ENCODE peak calls at places on chromosomes 5 and 9, in nine cellular contexts. D is fibroblast of lung, P is PC-9, B is H1, K is endothelial cell of umbilical vein, V is astrocyte, L is H9, W is OCI-LY7, R is PC-3. X is an unnamed sample.
A peak's percentile ranks its signal among the peaks of the same experiment; 100 is the strongest.

GRCh38 chr5:23112237-23112636 is 259.1 kb upstream of the CDH12 start:
- DNase-seq in D (no peak), P (no peak), B (no peak), K (no peak), V (no peak), L (no peak), W (no peak), R (no peak), X (no peak)

GRCh38 chr9:38039907-38040682 is 28.9 kb downstream of the SHB start:
- DNase-seq in D (no peak), P (no peak), B (no peak), K (no peak), V (no peak), L (no peak), W (no peak), R (no peak), X (no peak)

GRCh38 chr5:23763170-23763569 is 255.8 kb downstream of the PRDM9 start:
- DNase-seq in D (no peak), P (no peak), B (no peak), K (no peak), V (no peak), L (no peak), W (no peak), R (no peak), X (no peak)

GRCh38 chr5:54756796-54757402 is 228.5 kb downstream of the ESM1 start:
- DNase-seq in D (no peak), P (no peak), B (peak; percentile 8), K (no peak), V (peak; percentile 38), L (no peak), W (no peak), R (no peak), X (no peak)

GRCh38 chr5:116738270-116738947 is 163.8 kb upstream of the SEMA6A start:
- DNase-seq in D (no peak), P (no peak), B (no peak), K (no peak), V (no peak), L (peak; percentile 38), W (no peak), R (no peak), X (peak; percentile 63)

GRCh38 chr9:36018755-36019720 is 17.7 kb upstream of the RECK start:
- DNase-seq in D (peak; percentile 64), P (no peak), B (no peak), K (no peak), V (peak; percentile 87), L (no peak), W (no peak), R (no peak), X (no peak)

GRCh38 chr9:32783168-32783891 is at the start of gene TMEM215:
- DNase-seq in D (no peak), P (no peak), B (peak; percentile 85), K (no peak), V (no peak), L (peak; percentile 78), W (no peak), R (no peak), X (peak; percentile 88)

GRCh38 chr5:50922942-50923767 is 256.7 kb downstream of the PARP8 start:
- DNase-seq in D (no peak), P (no peak), B (no peak), K (peak; percentile 6), V (no peak), L (no peak), W (no peak), R (no peak), X (no peak)

GRCh38 chr5:95803271-95804148 is 19.0 kb downstream of the GLRX start:
- DNase-seq in D (no peak), P (no peak), B (no peak), K (no peak), V (no peak), L (no peak), W (no peak), R (no peak), X (no peak)

GRCh38 chr5:156329197-156329611 is 2.2 kb downstream of the SGCD start:
- DNase-seq in D (no peak), P (no peak), B (no peak), K (no peak), V (no peak), L (no peak), W (no peak), R (no peak), X (no peak)

GRCh38 chr5:95262933-95263660 is 21.8 kb downstream of the MCTP1 start:
- DNase-seq in D (no peak), P (no peak), B (no peak), K (peak; percentile 15), V (no peak), L (no peak), W (no peak), R (no peak), X (no peak)

DNA sequence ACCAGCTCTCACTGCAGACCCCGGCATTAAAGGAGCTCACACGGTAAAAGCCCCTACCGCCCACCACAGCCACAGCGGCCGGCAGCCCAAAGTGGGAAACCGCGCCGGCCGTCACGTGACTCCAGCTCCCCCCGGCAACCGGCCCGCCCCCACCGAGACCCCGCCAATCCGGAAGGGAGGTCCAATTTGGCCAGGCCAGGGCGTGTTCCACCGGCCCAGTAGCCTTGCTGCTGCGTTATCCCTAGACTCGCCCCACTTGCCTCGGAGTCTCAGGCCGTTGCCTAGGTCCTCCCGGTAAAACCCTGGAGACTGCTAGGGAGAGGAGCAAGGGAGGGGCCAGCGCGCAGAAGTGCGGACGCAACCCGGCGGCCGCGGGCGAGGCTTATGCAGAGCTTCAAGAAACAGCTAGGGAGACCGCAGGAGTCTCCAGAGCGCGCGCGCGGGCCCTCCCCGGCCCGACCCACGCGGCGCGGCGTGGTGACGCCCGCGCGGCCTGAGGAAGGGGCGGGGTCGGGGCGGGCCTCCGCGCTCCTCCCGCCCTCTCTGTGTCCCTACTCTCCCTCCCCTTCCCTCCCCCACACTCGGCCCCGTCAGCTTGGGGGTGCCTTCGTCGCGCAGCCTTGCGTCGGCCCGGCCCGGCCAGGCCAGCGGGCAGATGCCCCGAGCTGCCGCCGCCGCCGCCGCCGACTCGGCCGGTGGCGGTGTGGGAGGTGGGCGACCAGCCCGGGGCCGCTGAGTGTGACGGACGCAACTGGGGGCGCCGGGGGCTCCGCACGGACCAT is at the start of gene RIC1:
- DNase-seq in D (peak; percentile 91), P (peak; percentile 82), B (peak; percentile 88), K (peak; percentile 94), V (peak; percentile 84), L (peak; percentile 95), W (peak; percentile 91), R (peak; percentile 85), X (peak; percentile 93)
- H2AFZ ChIP-seq in D (peak within 1 kb of the TSS; percentile 94), P (peak within 1 kb of the TSS; percentile 96), B (peak within 1 kb of the TSS; percentile 79), K (peak within 1 kb of the TSS; percentile 75), V (peak within 1 kb of the TSS; percentile 94), L (peak within 1 kb of the TSS; percentile 90), W (no peak within 1 kb of the TSS), R (peak within 1 kb of the TSS; percentile 87), X (peak within 1 kb of the TSS; percentile 90)

DNA sequence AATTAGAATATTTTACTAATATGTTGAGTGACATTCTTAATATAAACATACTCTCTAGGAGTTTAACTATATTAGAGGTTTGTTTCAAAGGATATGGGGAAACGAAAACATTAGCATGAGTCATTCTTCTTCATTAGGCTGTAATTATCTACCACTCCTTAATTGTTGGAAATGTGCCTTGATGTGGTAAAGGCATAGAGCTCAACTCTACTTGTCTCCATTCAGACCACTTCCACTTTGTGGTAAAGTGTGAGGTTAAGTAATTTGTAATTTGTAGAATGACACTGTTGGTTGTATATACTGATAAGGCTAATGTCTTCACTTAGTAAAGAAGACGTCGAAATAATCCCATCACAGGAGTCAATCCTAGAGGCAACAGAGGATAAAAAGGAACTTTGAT is 58.1 kb downstream of the HAPLN1 start:
- DNase-seq in D (no peak), P (no peak), B (no peak), K (no peak), V (peak; percentile 1), L (no peak), W (no peak), R (no peak), X (no peak)
- H3K79me2 ChIP-seq in D (no peaks in the 10 kb centered on the region), P (no peaks in the 10 kb centered on the region), B (no peaks in the 10 kb centered on the region), K (no peaks in the 10 kb centered on the region), V (no peaks in the 10 kb centered on the region), L (no peaks in the 10 kb centered on the region), W (no peaks in the 10 kb centered on the region), R (no peaks in the 10 kb centered on the region), X (no peaks in the 10 kb centered on the region)

GRCh38 chr5:40206030-40206429 is 473.7 kb upstream of the PTGER4 start:
- DNase-seq in D (no peak), P (no peak), B (no peak), K (no peak), V (no peak), L (no peak), W (no peak), R (no peak), X (no peak)
- H2AFZ ChIP-seq in D (no peak overlapping the region), P (peak overlapping the region; percentile 41), B (peak overlapping the region; percentile 13), K (no peak overlapping the region), V (no peak overlapping the region), L (no peak overlapping the region), W (no peak overlapping the region), R (no peak overlapping the region), X (no peak overlapping the region)

GRCh38 chr5:14868771-14869170 is 2.8 kb downstream of the ANKH start:
- DNase-seq in D (no peak), P (no peak), B (no peak), K (no peak), V (no peak), L (no peak), W (no peak), R (no peak), X (no peak)

GRCh38 chr5:14870347-14871083 is 1.1 kb downstream of the ANKH start:
- DNase-seq in D (no peak), P (no peak), B (no peak), K (peak; percentile 19), V (no peak), L (no peak), W (peak; percentile 79), R (peak; percentile 19), X (peak; percentile 25)

GRCh38 chr5:14871573-14872069 is at the start of gene ANKH:
- DNase-seq in D (peak; percentile 69), P (peak; percentile 41), B (peak; percentile 68), K (peak; percentile 62), V (peak; percentile 59), L (peak; percentile 72), W (peak; percentile 89), R (peak; percentile 83), X (peak; percentile 92)

GRCh38 chr5:14871084-14871572 is 450 bp downstream of the ANKH start:
- DNase-seq in D (no peak), P (no peak), B (peak; percentile 57), K (peak; percentile 14), V (no peak), L (no peak), W (peak; percentile 40), R (no peak), X (peak; percentile 30)

DNA sequence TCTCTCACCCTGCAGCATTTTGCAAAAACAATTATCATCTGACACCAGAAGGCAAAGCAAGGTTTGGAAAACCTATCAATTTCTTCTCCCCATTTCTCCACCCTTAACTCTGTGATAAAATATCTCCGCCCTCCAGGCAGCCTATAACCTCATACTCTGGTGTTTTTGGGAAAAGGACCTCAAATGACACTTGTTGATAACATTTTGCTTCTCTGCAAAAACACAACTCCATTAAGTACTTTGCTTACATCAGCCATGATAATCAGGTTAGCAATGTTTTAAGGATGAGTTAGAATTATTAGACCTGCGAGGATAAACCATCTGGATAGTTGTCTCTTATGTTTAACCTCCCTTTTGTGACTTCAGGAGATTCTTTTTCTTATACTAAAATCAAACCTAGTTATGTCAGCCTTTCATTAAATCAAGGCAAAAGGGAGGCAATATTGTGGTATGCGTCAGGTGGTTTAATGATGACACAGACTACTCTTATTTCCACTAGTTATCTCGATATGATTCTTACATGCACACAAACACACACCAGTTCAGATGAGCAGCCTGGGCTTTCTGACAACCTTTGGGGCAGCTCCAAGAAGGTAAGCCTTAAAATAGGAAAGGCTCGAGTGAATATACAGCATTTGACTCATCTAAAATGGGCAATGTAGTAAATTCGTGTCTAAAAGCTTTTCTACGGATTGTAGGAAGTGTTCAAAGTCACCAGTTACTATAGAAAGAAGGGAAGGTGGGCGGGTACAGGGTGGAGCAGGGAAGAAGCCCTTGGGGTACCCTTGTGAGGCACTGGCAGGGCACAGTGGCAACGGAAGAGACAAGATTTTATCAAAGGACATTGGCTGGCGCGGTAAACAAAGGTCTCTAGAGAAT is 2.1 kb downstream of the ANKH start:
- DNase-seq in D (no peak), P (no peak), B (no peak), K (no peak), V (no peak), L (no peak), W (peak; percentile 29), R (peak; percentile 40), X (no peak)
- H3K79me2 ChIP-seq in D (no peaks in the 10 kb centered on the region), P (no peaks in the 10 kb centered on the region), B (no peaks in the 10 kb centered on the region), K (peaks cover 18% of the 10 kb centered on the region), V (peaks cover 21% of the 10 kb centered on the region), L (no peaks in the 10 kb centered on the region), W (peaks cover 58% of the 10 kb centered on the region), R (peaks cover 8% of the 10 kb centered on the region), X (no peaks in the 10 kb centered on the region)

X was measured in neural progenitor cell.